ENCODE peak calls at places on chromosomes 12 and 14, in six cellular contexts. One of them, this sample, is unnamed.
A peak's percentile ranks its signal among the peaks of the same experiment; 100 is the strongest.

GRCh38 chr14:89924224-89924623 is 30.3 kb downstream of the EFCAB11 start:
- DNase-seq in sigmoid colon: no peak
- DNase-seq in DND-41: no peak
- DNase-seq in AG04450: no peak
- DNase-seq in GM06990: no peak
- DNase-seq in kidney epithelial cell: no peak
- DNase-seq in this sample: no peak

GRCh38 chr12:122085006-122085405 is 6.5 kb downstream of the MLXIP start:
- DNase-seq in sigmoid colon: peak; percentile 11
- DNase-seq in DND-41: no peak
- DNase-seq in AG04450: no peak
- DNase-seq in GM06990: no peak
- DNase-seq in kidney epithelial cell: no peak
- DNase-seq in this sample: no peak

GRCh38 chr14:104134061-104134965 is 4.1 kb upstream of the KIF26A start:
- DNase-seq in sigmoid colon: no peak
- DNase-seq in DND-41: no peak
- DNase-seq in AG04450: no peak
- DNase-seq in GM06990: no peak
- DNase-seq in kidney epithelial cell: no peak
- DNase-seq in this sample: no peak

GRCh38 chr14:97833291-97833690 is 1036.1 kb downstream of the VRK1 start:
- DNase-seq in sigmoid colon: no peak
- DNase-seq in DND-41: no peak
- DNase-seq in AG04450: no peak
- DNase-seq in GM06990: no peak
- DNase-seq in kidney epithelial cell: no peak
- DNase-seq in this sample: no peak

GRCh38 chr12:79127268-79127895 is 262.8 kb downstream of the SYT1 start:
- DNase-seq in sigmoid colon: no peak
- DNase-seq in DND-41: no peak
- DNase-seq in AG04450: peak; percentile 80
- DNase-seq in GM06990: peak; percentile 15
- DNase-seq in kidney epithelial cell: peak; percentile 60
- DNase-seq in this sample: no peak

GRCh38 chr12:23634344-23634743 is 315.1 kb downstream of the SOX5 start:
- DNase-seq in sigmoid colon: no peak
- DNase-seq in DND-41: no peak
- DNase-seq in AG04450: no peak
- DNase-seq in GM06990: no peak
- DNase-seq in kidney epithelial cell: no peak
- DNase-seq in this sample: no peak

GRCh38 chr14:68519788-68520187 is 273.1 kb downstream of the ZFP36L1 start:
- DNase-seq in sigmoid colon: no peak
- DNase-seq in DND-41: no peak
- DNase-seq in AG04450: no peak
- DNase-seq in GM06990: no peak
- DNase-seq in kidney epithelial cell: no peak
- DNase-seq in this sample: no peak

GRCh38 chr12:4152145-4152795 is 121.3 kb upstream of the CCND2 start:
- DNase-seq in sigmoid colon: no peak
- DNase-seq in DND-41: no peak
- DNase-seq in AG04450: no peak
- DNase-seq in GM06990: peak; percentile 29
- DNase-seq in kidney epithelial cell: no peak
- DNase-seq in this sample: no peak

GRCh38 chr14:89624500-89625156 is 207.6 kb upstream of the FOXN3 start:
- DNase-seq in sigmoid colon: no peak
- DNase-seq in DND-41: no peak
- DNase-seq in AG04450: no peak
- DNase-seq in GM06990: no peak
- DNase-seq in kidney epithelial cell: no peak
- DNase-seq in this sample: no peak

GRCh38 chr14:35155962-35156361 is 33.6 kb downstream of the PRORP start:
- DNase-seq in sigmoid colon: no peak
- DNase-seq in DND-41: no peak
- DNase-seq in AG04450: peak; percentile 15
- DNase-seq in GM06990: peak; percentile 22
- DNase-seq in kidney epithelial cell: no peak
- DNase-seq in this sample: no peak

GRCh38 chr12:69633061-69633460 is 22.4 kb upstream of the LRRC10 start:
- DNase-seq in sigmoid colon: no peak
- DNase-seq in DND-41: no peak
- DNase-seq in AG04450: no peak
- DNase-seq in GM06990: no peak
- DNase-seq in kidney epithelial cell: no peak
- DNase-seq in this sample: no peak

GRCh38 chr14:65222434-65222833 is 120.1 kb upstream of the MAX start:
- DNase-seq in sigmoid colon: no peak
- DNase-seq in DND-41: peak; percentile 61
- DNase-seq in AG04450: no peak
- DNase-seq in GM06990: no peak
- DNase-seq in kidney epithelial cell: no peak
- DNase-seq in this sample: peak; percentile 47

GRCh38 chr12:53231859-53232640 is at the start of gene RARG:
- DNase-seq in sigmoid colon: peak; percentile 85
- DNase-seq in DND-41: peak; percentile 77
- DNase-seq in AG04450: no peak
- DNase-seq in GM06990: no peak
- DNase-seq in kidney epithelial cell: no peak
- DNase-seq in this sample: no peak

GRCh38 chr14:99042376-99043257 is 229.4 kb downstream of the BCL11B start:
- DNase-seq in sigmoid colon: no peak
- DNase-seq in DND-41: no peak
- DNase-seq in AG04450: no peak
- DNase-seq in GM06990: no peak
- DNase-seq in kidney epithelial cell: no peak
- DNase-seq in this sample: no peak

GRCh38 chr12:100138048-100138907 is 4.4 kb downstream of the BLTP3B start:
- DNase-seq in sigmoid colon: no peak
- DNase-seq in DND-41: no peak
- DNase-seq in AG04450: no peak
- DNase-seq in GM06990: no peak
- DNase-seq in kidney epithelial cell: no peak
- DNase-seq in this sample: no peak

GRCh38 chr12:120453977-120454376 is 7.7 kb downstream of the GATC start:
- DNase-seq in sigmoid colon: no peak
- DNase-seq in DND-41: peak; percentile 36
- DNase-seq in AG04450: no peak
- DNase-seq in GM06990: no peak
- DNase-seq in kidney epithelial cell: no peak
- DNase-seq in this sample: no peak

GRCh38 chr12:54579696-54580333 is 8.6 kb downstream of the PPP1R1A start:
- DNase-seq in sigmoid colon: peak; percentile 92
- DNase-seq in DND-41: peak; percentile 81
- DNase-seq in AG04450: peak; percentile 26
- DNase-seq in GM06990: peak; percentile 47
- DNase-seq in kidney epithelial cell: no peak
- DNase-seq in this sample: peak; percentile 96

GRCh38 chr12:26273811-26274210 is 78.4 kb downstream of the SSPN start:
- DNase-seq in sigmoid colon: no peak
- DNase-seq in DND-41: no peak
- DNase-seq in AG04450: no peak
- DNase-seq in GM06990: no peak
- DNase-seq in kidney epithelial cell: no peak
- DNase-seq in this sample: no peak

GRCh38 chr14:77869350-77869749 is 69.4 kb downstream of the ADCK1 start:
- DNase-seq in sigmoid colon: no peak
- DNase-seq in DND-41: no peak
- DNase-seq in AG04450: no peak
- DNase-seq in GM06990: no peak
- DNase-seq in kidney epithelial cell: peak; percentile 7
- DNase-seq in this sample: no peak

GRCh38 chr14:59239030-59239429 is 50.6 kb downstream of the DAAM1 start:
- DNase-seq in sigmoid colon: no peak
- DNase-seq in DND-41: no peak
- DNase-seq in AG04450: no peak
- DNase-seq in GM06990: no peak
- DNase-seq in kidney epithelial cell: no peak
- DNase-seq in this sample: no peak

GRCh38 chr14:99513946-99514551 is 32.8 kb downstream of the CCNK start:
- DNase-seq in sigmoid colon: no peak
- DNase-seq in DND-41: no peak
- DNase-seq in AG04450: no peak
- DNase-seq in GM06990: no peak
- DNase-seq in kidney epithelial cell: no peak
- DNase-seq in this sample: no peak

GRCh38 chr12:40105265-40105514 is 691 bp downstream of the SLC2A13 start:
- DNase-seq in sigmoid colon: peak; percentile 77
- DNase-seq in DND-41: no peak
- DNase-seq in AG04450: no peak
- DNase-seq in GM06990: no peak
- DNase-seq in kidney epithelial cell: no peak
- DNase-seq in this sample: no peak

GRCh38 chr12:77005699-77006098 is 59.7 kb downstream of the E2F7 start:
- DNase-seq in sigmoid colon: no peak
- DNase-seq in DND-41: no peak
- DNase-seq in AG04450: no peak
- DNase-seq in GM06990: no peak
- DNase-seq in kidney epithelial cell: no peak
- DNase-seq in this sample: no peak

GRCh38 chr14:63633801-63634200 is 7.9 kb downstream of the WDR89 start:
- DNase-seq in sigmoid colon: no peak
- DNase-seq in DND-41: no peak
- DNase-seq in AG04450: no peak
- DNase-seq in GM06990: no peak
- DNase-seq in kidney epithelial cell: no peak
- DNase-seq in this sample: no peak
- TF ChIP-seq CTCF in sigmoid colon: no peak
- TF ChIP-seq CTCF in DND-41: peak; percentile 17
- TF ChIP-seq CTCF in AG04450: peak; percentile 17
- TF ChIP-seq CTCF in GM06990: peak; percentile 12
- TF ChIP-seq CTCF in kidney epithelial cell: no peak
- TF ChIP-seq CTCF in this sample: no peak

DNA sequence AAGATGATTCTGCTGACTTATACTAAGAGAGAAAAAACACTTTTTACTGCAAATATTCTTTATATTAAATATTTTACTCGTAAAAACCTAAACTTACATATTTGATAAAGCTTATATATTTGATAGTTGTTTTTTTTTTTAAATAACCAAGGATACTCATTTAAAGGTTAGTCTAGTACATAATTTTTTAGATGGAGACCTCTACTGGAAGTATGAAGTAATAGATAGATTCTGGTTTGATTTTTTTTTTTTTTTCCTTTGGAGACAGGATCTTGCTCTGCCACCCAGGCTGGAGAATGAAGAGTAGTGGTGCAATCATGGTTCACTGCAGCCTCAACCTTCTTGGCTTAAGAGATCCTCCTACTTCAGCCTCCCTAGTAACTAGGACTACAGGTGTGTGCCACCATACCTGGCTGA is 16.4 kb downstream of the ARID2 start:
- DNase-seq in sigmoid colon: no peak
- DNase-seq in DND-41: no peak
- DNase-seq in AG04450: no peak
- DNase-seq in GM06990: no peak
- DNase-seq in kidney epithelial cell: no peak
- DNase-seq in this sample: no peak
- TF ChIP-seq CTCF in sigmoid colon: peak; percentile 40
- TF ChIP-seq CTCF in DND-41: peak; percentile 49
- TF ChIP-seq CTCF in AG04450: peak; percentile 32
- TF ChIP-seq CTCF in GM06990: peak; percentile 5
- TF ChIP-seq CTCF in kidney epithelial cell: peak; percentile 16
- TF ChIP-seq CTCF in this sample: peak; percentile 31

GRCh38 chr12:48937170-48937569 is 11.9 kb upstream of the FKBP11 start:
- DNase-seq in sigmoid colon: no peak
- DNase-seq in DND-41: peak; percentile 16
- DNase-seq in AG04450: no peak
- DNase-seq in GM06990: no peak
- DNase-seq in kidney epithelial cell: no peak
- DNase-seq in this sample: peak; percentile 12

GRCh38 chr12:48933664-48934311 is 8.5 kb upstream of the FKBP11 start:
- DNase-seq in sigmoid colon: no peak
- DNase-seq in DND-41: peak; percentile 17
- DNase-seq in AG04450: no peak
- DNase-seq in GM06990: no peak
- DNase-seq in kidney epithelial cell: no peak
- DNase-seq in this sample: no peak

GRCh38 chr12:48932878-48933277 is 7.6 kb upstream of the FKBP11 start:
- DNase-seq in sigmoid colon: no peak
- DNase-seq in DND-41: no peak
- DNase-seq in AG04450: no peak
- DNase-seq in GM06990: no peak
- DNase-seq in kidney epithelial cell: no peak
- DNase-seq in this sample: no peak

GRCh38 chr12:48936379-48936979 is 11.2 kb upstream of the FKBP11 start:
- DNase-seq in sigmoid colon: peak; percentile 81
- DNase-seq in DND-41: peak; percentile 77
- DNase-seq in AG04450: peak; percentile 59
- DNase-seq in GM06990: no peak
- DNase-seq in kidney epithelial cell: no peak
- DNase-seq in this sample: peak; percentile 87

DNA sequence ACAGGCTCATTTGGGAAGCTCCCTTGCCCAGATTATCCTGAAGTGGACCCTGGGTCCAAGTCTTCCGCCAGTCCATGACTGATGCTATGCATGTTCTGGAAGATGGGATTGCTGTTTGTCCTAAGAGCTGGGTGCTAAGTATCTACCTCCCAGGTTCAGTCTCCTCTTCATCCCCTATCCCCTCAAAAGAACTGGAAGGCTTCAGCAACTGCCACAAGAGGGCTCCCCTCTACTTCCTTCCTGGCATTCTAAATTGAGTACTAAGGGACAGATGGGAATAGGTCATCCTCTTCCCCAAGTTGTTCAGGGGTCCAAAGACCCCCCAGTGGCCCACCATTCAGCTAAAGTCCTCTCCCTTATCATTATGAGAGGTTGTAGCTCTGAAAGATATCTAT is 9.0 kb upstream of the FKBP11 start:
- DNase-seq in sigmoid colon: peak; percentile 44
- DNase-seq in DND-41: peak; percentile 21
- DNase-seq in AG04450: no peak
- DNase-seq in GM06990: no peak
- DNase-seq in kidney epithelial cell: no peak
- DNase-seq in this sample: no peak
- TF ChIP-seq CTCF in sigmoid colon: no peak
- TF ChIP-seq CTCF in DND-41: peak; percentile 58
- TF ChIP-seq CTCF in AG04450: peak; percentile 46
- TF ChIP-seq CTCF in GM06990: peak; percentile 33
- TF ChIP-seq CTCF in kidney epithelial cell: peak; percentile 34
- TF ChIP-seq CTCF in this sample: no peak

DNA sequence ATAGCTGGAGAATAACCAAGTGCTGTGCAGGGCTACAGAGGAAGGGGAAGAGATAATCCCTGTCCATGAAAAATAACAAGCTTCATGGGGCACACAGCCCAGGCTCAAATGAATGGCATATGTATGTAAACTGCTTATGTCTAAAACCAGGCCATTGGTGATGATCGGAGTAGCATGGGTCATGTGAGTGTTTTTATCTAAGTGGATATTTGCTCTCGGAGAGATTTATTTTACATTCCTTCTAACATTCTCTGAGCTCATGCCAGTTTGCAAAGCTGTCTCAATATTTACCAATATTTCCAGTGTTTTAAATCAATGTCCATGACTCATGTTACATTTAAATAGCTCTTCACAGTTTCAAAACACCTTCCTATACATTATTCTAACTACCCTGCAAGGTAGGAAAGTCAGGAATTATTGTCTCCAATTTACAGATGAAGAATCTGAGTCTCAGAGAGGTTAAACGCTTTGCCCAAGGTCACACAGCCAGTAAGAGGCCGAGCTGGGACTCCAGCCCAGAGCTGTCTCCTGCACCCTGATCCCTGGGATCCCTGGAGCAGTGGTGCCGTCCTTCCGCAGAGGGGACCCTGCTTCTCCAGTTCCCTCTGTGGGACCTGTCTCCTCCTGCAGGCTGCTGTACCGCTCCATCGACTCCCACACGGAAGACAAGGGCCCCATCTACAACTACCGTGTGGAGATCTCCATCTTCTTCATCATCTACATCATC is 186.7 kb upstream of the FKBP4 start:
- DNase-seq in sigmoid colon: peak; percentile 34
- DNase-seq in DND-41: no peak
- DNase-seq in AG04450: no peak
- DNase-seq in GM06990: no peak
- DNase-seq in kidney epithelial cell: no peak
- DNase-seq in this sample: no peak
- TF ChIP-seq CTCF in sigmoid colon: no peak
- TF ChIP-seq CTCF in DND-41: no peak
- TF ChIP-seq CTCF in AG04450: no peak
- TF ChIP-seq CTCF in GM06990: no peak
- TF ChIP-seq CTCF in kidney epithelial cell: no peak
- TF ChIP-seq CTCF in this sample: no peak

This sample was measured in endothelial cell.